ENCODE peak calls at places on chromosomes 13 and 19, in five cellular contexts. A, I, J, O and F are unnamed samples.

GRCh38 chr13:99656843-99657506 is 155.7 kb downstream of the TM9SF2 start:
- DNase-seq in A (no peak), J (no peak), O (no peak), I (no peak), F (no peak)

GRCh38 chr13:108957369-108958012 is 328.1 kb downstream of the MYO16 start:
- DNase-seq in A (no peak), O (peak), J (no peak), I (peak), F (peak)

GRCh38 chr13:41495044-41495443 is 37.7 kb downstream of the RGCC start:
- DNase-seq in A (no peak), O (no peak), J (no peak), I (no peak), F (no peak)

GRCh38 chr19:38019427-38019724 is 112.4 kb downstream of the SIPA1L3 start:
- DNase-seq in I (no peak), O (no peak), J (no peak), A (no peak), F (no peak)

GRCh38 chr13:106689906-106690305 is 122.0 kb upstream of the ARGLU1 start:
- DNase-seq in J (no peak), O (no peak), I (no peak), A (no peak), F (no peak)

GRCh38 chr13:27289016-27289665 is 18.5 kb downstream of the RASL11A start:
- DNase-seq in O (no peak), I (no peak), J (no peak), A (no peak), F (no peak)

GRCh38 chr19:55305983-55306562 is 19.1 kb downstream of the TMEM150B start:
- DNase-seq in A (no peak), J (no peak), I (peak), O (no peak), F (no peak)

GRCh38 chr13:77857810-77858209 is 60.8 kb downstream of the EDNRB start:
- DNase-seq in I (no peak), J (no peak), O (no peak), A (no peak), F (no peak)

GRCh38 chr13:89897681-89898080 is 1449.8 kb upstream of the MIR17HG start:
- DNase-seq in I (no peak), A (no peak), J (no peak), O (no peak), F (no peak)

GRCh38 chr19:6476896-6477431 is 4.6 kb downstream of the DENND1C start:
- DNase-seq in O (no peak), A (no peak), I (no peak), J (no peak), F (no peak)

GRCh38 chr19:33100894-33101644 is 20.1 kb downstream of the GPATCH1 start:
- DNase-seq in A (no peak), J (peak), O (peak), I (no peak), F (no peak)

GRCh38 chr13:44068169-44068568 is 188.5 kb downstream of the LACC1 start:
- DNase-seq in J (no peak), A (no peak), I (no peak), O (no peak), F (no peak)

GRCh38 chr19:5805465-5806132 is 732 bp downstream of the NRTN start:
- DNase-seq in I (peak), A (peak), J (peak), O (peak), F (peak)

GRCh38 chr13:33931397-33931987 is 113.5 kb downstream of the RFC3 start:
- DNase-seq in J (no peak), A (no peak), O (peak), I (no peak), F (peak)

GRCh38 chr19:36113895-36114762 is 546 bp downstream of the POLR2I start:
- DNase-seq in I (peak), A (peak), O (peak), J (peak), F (peak)
- TF ChIP-seq POLR2A in I (no peak), A (no peak), O (no peak), J (no peak), F (no peak)

GRCh38 chr19:18118420-18119242 is 21.1 kb downstream of the MAST3 start:
- DNase-seq in I (no peak), J (no peak), O (no peak), A (peak), F (peak)
- H3K27ac ChIP-seq in I (peak), J (peak), O (peak), A (no peak), F (peak)

GRCh38 chr19:47413941-47414340 is 5.4 kb downstream of the MEIS3 start:
- DNase-seq in I (no peak), A (no peak), J (no peak), O (no peak), F (no peak)
- TF ChIP-seq POLR2A in I (no peak), A (no peak), J (no peak), O (no peak), F (no peak)

DNA sequence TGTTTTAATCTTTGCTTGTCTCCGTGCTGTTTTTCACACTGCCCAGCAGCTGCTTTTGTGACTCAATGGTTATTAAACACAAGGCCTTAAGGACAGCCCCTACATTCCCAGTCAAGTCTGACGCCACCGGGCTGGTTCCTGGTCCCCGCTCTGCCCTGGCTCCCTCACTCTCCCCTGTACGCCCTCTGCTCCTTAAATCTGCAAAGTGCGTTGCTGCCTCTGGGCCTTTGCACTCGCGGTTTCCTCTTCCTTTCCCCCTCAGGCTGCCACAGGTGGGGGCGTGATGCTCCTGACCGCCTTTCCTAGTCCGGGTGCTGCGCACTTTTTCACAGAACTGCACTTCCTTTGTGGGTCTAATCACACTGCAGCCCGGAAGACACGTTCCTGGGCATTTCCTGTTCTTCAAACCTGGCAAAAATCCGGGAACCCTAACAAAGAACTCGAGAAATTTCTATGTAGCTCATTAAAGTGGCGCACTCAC is 25.6 kb downstream of the NOSIP start:
- DNase-seq in O (no peak), I (peak), J (no peak), A (no peak), F (peak)
- H3K27ac ChIP-seq in O (no peak), I (peak), J (peak), A (no peak), F (peak)